ENCODE peak calls at places on chromosomes 5 and 9, in four cellular contexts. F, B, W and P are unnamed samples.

GRCh38 chr5:141947366-141947765 is 10.6 kb downstream of the PCDH12 start:
- DNase-seq in W (no peak), F (no peak), B (no peak), P (no peak)

GRCh38 chr5:181223729-181224389 is 778 bp downstream of the TRIM41 start:
- DNase-seq in W (no peak), F (peak), B (peak), P (no peak)

GRCh38 chr5:41510176-41510831 is at the start of gene PLCXD3:
- DNase-seq in F (no peak), B (peak), W (no peak), P (no peak)

GRCh38 chr5:180486636-180487149 is 7.5 kb upstream of the CNOT6 start:
- DNase-seq in W (no peak), B (no peak), F (no peak), P (no peak)

GRCh38 chr9:16744386-16744785 is 126.1 kb downstream of the BNC2 start:
- DNase-seq in W (no peak), F (no peak), B (no peak), P (no peak)

GRCh38 chr5:140432212-140432611 is 30.6 kb downstream of the ANKHD1 start:
- DNase-seq in F (no peak), B (no peak), W (no peak), P (no peak)

GRCh38 chr5:53397845-53398244 is 82.6 kb upstream of the FST start:
- DNase-seq in W (peak), F (no peak), B (no peak), P (no peak)

GRCh38 chr9:347667-348292 is 133.1 kb downstream of the DOCK8 start:
- DNase-seq in B (peak), F (no peak), W (peak), P (no peak)

GRCh38 chr9:121596515-121596914 is 54.9 kb upstream of the DAB2IP start:
- DNase-seq in F (no peak), B (no peak), W (no peak), P (no peak)

GRCh38 chr9:82109626-82110025 is 121.1 kb downstream of the SPATA31D1 start:
- DNase-seq in B (no peak), F (no peak), W (no peak), P (no peak)

GRCh38 chr9:133786371-133786753 is 48.2 kb upstream of the SARDH start:
- DNase-seq in B (no peak), W (no peak), F (no peak), P (no peak)

GRCh38 chr9:136943291-136944093 is 1.0 kb downstream of the FBXW5 start:
- DNase-seq in F (no peak), W (no peak), B (no peak), P (no peak)

GRCh38 chr5:148208226-148208625 is 5.4 kb downstream of the SPINK6 start:
- DNase-seq in F (no peak), B (no peak), W (no peak), P (no peak)

GRCh38 chr9:16103613-16104012 is 550.8 kb downstream of the CCDC171 start:
- DNase-seq in F (peak), B (no peak), W (no peak), P (no peak)

DNA sequence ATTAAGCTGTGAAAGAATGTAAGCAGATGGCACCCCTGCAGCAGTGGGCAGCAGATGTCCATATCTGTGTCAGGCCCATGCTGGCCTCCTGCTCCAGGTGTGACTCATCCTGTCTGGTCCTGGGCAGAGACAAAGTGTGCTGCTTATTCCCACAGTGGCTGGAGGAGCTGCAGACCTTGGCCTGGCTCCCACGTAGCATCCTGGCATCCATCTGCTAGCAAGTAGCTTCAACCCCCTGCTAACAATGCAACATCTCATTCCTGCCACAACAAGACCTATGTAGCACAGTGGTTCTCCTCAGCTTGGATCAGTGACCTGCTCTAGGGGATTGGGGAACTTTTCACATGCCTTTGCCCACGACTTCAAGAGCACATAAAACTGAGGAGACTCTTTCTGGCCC is 126.4 kb upstream of the SLC12A2 start:
- DNase-seq in B (no peak), F (peak), W (no peak), P (no peak)
- H3K27ac ChIP-seq in B (no peak), F (peak), W (no peak), P (no peak)

GRCh38 chr9:96217756-96218693 is 84.0 kb downstream of the HSD17B3 start:
- DNase-seq in B (peak), F (no peak), W (no peak), P (peak)
- H3K27ac ChIP-seq in B (no peak), F (no peak), W (no peak), P (no peak)

DNA sequence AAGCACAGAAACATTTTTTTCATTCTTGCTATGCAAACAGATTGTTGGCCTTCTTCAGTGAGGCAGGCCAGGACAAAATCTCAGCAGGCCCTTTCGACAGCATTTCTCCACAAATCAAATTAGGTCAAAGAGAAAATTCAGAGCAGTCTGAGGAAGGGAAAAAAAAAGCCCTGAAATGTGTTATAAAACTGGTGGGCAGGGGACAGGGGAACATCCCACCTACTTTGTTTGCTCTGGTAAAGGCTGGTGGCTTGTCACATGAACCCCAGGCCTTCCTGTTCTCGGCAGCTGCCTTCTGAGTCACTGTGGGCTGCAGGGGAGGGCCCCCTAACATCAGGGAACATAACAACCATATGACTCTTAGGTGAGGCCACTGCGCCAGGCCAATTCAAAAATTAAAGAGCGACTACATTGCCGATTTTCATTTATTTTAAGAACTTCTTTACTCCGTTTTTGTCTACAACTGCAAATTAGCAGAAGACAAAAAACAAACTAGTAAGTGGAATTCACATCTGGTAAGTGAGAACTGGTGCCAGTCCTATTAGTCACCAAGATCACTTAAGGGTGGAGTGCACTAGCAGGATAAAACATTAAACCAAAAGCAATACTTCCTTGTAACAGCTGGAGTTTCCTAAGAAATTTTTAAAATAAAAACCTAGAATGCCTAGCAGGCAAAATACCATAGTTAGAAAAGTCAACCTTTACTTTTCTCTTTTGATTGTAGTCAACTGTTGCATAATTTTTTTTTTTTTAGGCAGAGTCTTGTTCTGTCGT is 46.2 kb upstream of the DENND4C start:
- DNase-seq in F (peak), W (peak), B (peak), P (peak)
- H3K27ac ChIP-seq in F (peak), W (peak), B (peak), P (peak)

DNA sequence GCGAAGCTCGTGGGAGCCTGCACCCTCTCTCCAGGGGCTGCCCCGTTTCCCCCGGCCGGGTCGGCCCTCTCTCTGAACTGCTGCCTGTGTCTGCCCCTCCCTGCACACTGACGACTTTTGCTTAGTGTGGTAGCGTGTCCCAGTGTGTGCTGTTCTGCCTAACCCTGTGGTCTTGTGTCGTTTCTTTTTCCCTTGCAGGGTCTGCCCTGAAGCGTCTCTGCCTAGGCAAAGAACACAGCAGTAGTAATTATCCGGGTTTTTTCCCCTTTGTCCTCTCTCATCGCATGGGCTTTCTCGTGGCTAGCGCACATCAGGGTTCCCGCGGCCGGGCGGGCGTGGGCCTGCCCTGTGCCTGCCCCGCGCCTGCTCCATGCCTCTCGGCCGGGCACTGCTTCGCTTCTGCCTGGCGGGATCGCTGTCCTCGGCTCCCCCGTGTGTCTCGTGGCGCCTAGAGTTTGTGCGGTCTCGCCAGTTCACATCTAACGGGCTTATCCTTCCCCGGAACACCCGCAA is 122.7 kb downstream of the WNK2 start:
- DNase-seq in W (no peak), F (peak), B (no peak), P (no peak)
- H3K27ac ChIP-seq in W (no peak), F (no peak), B (no peak), P (no peak)

GRCh38 chr9:127884427-127884911 is 7.0 kb upstream of the AK1 start:
- DNase-seq in W (no peak), B (no peak), F (no peak), P (no peak)

GRCh38 chr9:127884976-127885490 is 7.6 kb upstream of the AK1 start:
- DNase-seq in W (no peak), B (no peak), F (no peak), P (no peak)

GRCh38 chr9:127886401-127886972 is 9.0 kb upstream of the AK1 start:
- DNase-seq in F (no peak), W (no peak), B (no peak), P (no peak)

GRCh38 chr9:127883959-127884358 is 6.5 kb upstream of the AK1 start:
- DNase-seq in W (no peak), F (no peak), B (no peak), P (no peak)

DNA sequence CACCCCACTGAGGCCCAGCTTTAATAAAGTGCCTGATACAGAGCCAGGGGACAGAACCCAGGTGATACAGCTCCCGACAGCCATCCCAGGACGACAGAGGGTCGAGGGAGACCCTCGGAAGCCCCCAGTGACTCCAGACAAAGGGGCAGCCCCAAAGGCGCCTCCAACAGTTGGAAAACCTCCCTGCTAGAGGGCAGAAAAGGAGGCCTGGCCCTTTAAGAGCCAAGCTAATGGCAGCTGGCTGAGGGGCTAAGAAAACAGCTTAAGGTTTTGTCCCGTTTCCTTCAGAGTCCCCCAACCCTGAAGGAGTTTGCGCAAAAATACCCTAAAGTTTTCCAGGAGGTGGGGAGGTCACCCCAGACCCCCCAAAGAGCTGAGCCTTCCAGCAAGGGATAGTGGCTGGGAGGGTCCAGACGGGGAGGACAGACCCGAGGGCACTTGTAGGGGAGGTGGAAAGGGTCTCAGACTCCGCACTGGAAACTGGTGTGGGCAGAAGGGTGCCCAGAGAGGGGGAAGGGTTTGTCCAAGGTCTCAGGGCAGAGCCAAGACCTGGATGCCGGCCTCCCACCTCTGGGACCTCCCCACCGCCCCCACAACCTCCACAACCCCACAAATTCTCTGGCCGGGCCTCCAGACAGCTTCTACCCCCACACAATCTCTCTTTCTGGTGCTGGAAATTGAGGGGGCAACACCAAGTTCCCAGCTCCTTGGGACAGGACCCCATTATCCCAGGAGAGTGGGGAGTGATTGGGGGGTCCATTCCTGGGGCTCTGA is 8.2 kb upstream of the AK1 start:
- DNase-seq in W (no peak), B (no peak), F (no peak), P (no peak)
- H3K27ac ChIP-seq in W (peak), B (no peak), F (peak), P (no peak)

DNA sequence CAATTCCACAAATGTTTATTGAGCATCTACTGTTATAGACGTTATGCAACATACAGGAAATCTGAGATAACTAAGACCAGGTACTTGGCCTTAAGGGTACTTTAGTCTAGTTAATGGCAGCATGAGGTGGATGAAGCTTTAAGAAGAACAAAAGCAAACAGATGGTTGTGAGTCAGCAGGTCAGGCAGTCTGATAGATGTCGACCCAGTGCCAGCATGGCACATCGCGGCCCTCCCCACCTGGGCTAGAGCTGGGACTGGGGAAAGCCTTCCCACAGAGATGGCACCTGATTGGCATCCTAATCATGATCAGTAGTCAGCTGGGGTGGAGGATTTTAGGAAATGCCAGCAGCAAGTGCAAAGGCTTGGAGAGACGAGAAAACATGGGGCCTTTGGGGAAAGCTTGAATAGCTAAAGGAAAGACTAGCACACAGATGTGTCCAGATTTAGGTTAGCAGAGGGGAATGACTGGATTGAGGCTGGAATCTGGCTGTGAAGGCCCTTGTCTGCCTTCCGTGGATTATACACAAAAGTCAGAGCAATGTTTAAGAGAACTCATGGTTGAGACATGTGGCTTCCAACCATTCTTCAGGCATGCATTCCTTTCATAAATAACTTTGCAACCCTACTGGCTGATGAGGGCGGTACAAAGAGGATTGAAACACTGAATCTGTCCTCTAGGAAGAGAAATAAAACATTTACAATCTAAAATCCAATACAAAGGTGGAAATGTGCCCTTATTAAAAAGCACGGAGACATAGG is 395.4 kb upstream of the WWC1 start:
- DNase-seq in B (no peak), F (no peak), W (no peak), P (no peak)
- H3K27ac ChIP-seq in B (no peak), F (no peak), W (no peak), P (no peak)